ENCODE peak calls at places on chromosomes 3 and 15, in four cellular contexts. R is EH, Y is germinal center, W is foreskin fibroblast. G is an unnamed sample.

GRCh38 chr15:58731756-58732535 is 17.6 kb downstream of the ADAM10 start:
- DNase-seq in R (peak; percentile 81), Y (no peak), W (peak; percentile 82), G (peak; percentile 13)

GRCh38 chr3:4746241-4746958 is 232.8 kb upstream of the BHLHE40 start:
- DNase-seq in R (peak; percentile 88), Y (no peak), W (peak; percentile 19), G (no peak)

GRCh38 chr15:60721706-60722105 is 242.8 kb upstream of the ICE2 start:
- DNase-seq in R (peak; percentile 19), Y (peak; percentile 10), W (peak; percentile 41), G (no peak)

GRCh38 chr3:9898467-9899229 is 4.0 kb upstream of the IL17RE start:
- DNase-seq in R (no peak), Y (no peak), W (no peak), G (no peak)

GRCh38 chr3:132822266-132822665 is 100.1 kb upstream of the NPHP3 start:
- DNase-seq in R (no peak), Y (no peak), W (no peak), G (no peak)

GRCh38 chr3:16060945-16061344 is 113.5 kb upstream of the GALNT15 start:
- DNase-seq in R (peak; percentile 97), Y (no peak), W (peak; percentile 95), G (peak; percentile 86)

GRCh38 chr3:146655333-146655996 is 50.3 kb upstream of the PLSCR5 start:
- DNase-seq in R (no peak), Y (no peak), W (no peak), G (no peak)

GRCh38 chr3:33062814-33063346 is 34.1 kb downstream of the GLB1 start:
- DNase-seq in R (no peak), Y (no peak), W (no peak), G (no peak)

GRCh38 chr3:32109256-32109655 is 2.8 kb downstream of the GPD1L start:
- DNase-seq in R (peak; percentile 36), Y (no peak), W (peak; percentile 62), G (peak; percentile 12)

GRCh38 chr3:39267631-39268553 is 11.9 kb downstream of the CX3CR1 start:
- DNase-seq in R (no peak), Y (no peak), W (no peak), G (no peak)

GRCh38 chr15:50241684-50242450 is 23.7 kb downstream of the HDC start:
- DNase-seq in R (peak; percentile 69), Y (no peak), W (peak; percentile 69), G (peak; percentile 43)